ENCODE peak calls at places on chromosomes 6 and 20, in eight cellular contexts. X, C, F, W, A, S, D and P are unnamed samples.
A peak's percentile ranks its signal among the peaks of the same experiment; 100 is the strongest.

GRCh38 chr6:13488015-13488895 is 855 bp upstream of the GFOD1 start:
- DNase-seq in X (no peak), C (no peak), F (peak; percentile 67), W (peak; percentile 31), A (peak; percentile 67), S (no peak), D (peak; percentile 57), P (no peak)

GRCh38 chr6:152268846-152269442 is 368.2 kb downstream of the SYNE1 start:
- DNase-seq in X (no peak), C (no peak), F (no peak), W (no peak), A (peak; percentile 42), S (no peak), D (no peak), P (no peak)

GRCh38 chr6:168905451-168906090 is 348.1 kb downstream of the THBS2 start:
- DNase-seq in X (peak; percentile 28), C (no peak), F (no peak), W (no peak), A (peak; percentile 38), S (no peak), D (peak; percentile 39), P (no peak)

GRCh38 chr6:163062790-163063189 is 335.0 kb downstream of the PACRG start:
- DNase-seq in X (no peak), C (no peak), F (no peak), W (no peak), A (no peak), S (no peak), D (no peak), P (no peak)

GRCh38 chr20:61120595-61121515 is 131.2 kb upstream of the CDH4 start:
- DNase-seq in X (peak; percentile 11), C (peak; percentile 18), F (peak; percentile 63), W (peak; percentile 45), A (peak; percentile 59), S (no peak), D (peak; percentile 60), P (peak; percentile 60)

GRCh38 chr6:2173203-2173961 is 72.0 kb downstream of the GMDS start:
- DNase-seq in X (no peak), C (no peak), F (no peak), W (no peak), A (no peak), S (no peak), D (no peak), P (no peak)

GRCh38 chr6:127032971-127033370 is 85.5 kb upstream of the RSPO3 start:
- DNase-seq in X (no peak), C (no peak), F (no peak), W (no peak), A (no peak), S (no peak), D (no peak), P (no peak)

GRCh38 chr6:79225718-79226117 is 8.8 kb downstream of the HMGN3 start:
- DNase-seq in X (no peak), C (no peak), F (no peak), W (no peak), A (no peak), S (no peak), D (no peak), P (no peak)

GRCh38 chr20:46204594-46205205 is 86.6 kb downstream of the CD40 start:
- DNase-seq in X (no peak), C (no peak), F (no peak), W (no peak), A (no peak), S (peak; percentile 59), D (no peak), P (no peak)

GRCh38 chr6:105836379-105836778 is 249.8 kb upstream of the PRDM1 start:
- DNase-seq in X (no peak), C (no peak), F (no peak), W (no peak), A (no peak), S (no peak), D (no peak), P (no peak)

GRCh38 chr20:3059489-3059888 is 11.9 kb upstream of the OXT start:
- DNase-seq in X (no peak), C (no peak), F (no peak), W (no peak), A (no peak), S (no peak), D (no peak), P (no peak)

GRCh38 chr6:143647712-143648111 is 30.1 kb upstream of the PHACTR2 start:
- DNase-seq in X (no peak), C (no peak), F (no peak), W (no peak), A (no peak), S (no peak), D (no peak), P (no peak)

GRCh38 chr6:14026831-14027539 is 90.6 kb upstream of the CD83 start:
- DNase-seq in X (no peak), C (no peak), F (no peak), W (no peak), A (no peak), S (peak; percentile 34), D (no peak), P (no peak)

GRCh38 chr6:147869223-147869600 is 360.7 kb downstream of the SAMD5 start:
- DNase-seq in X (no peak), C (no peak), F (no peak), W (no peak), A (no peak), S (no peak), D (peak; percentile 16), P (no peak)

GRCh38 chr6:11263185-11263817 is 30.8 kb upstream of the NEDD9 start:
- DNase-seq in X (no peak), C (peak; percentile 43), F (no peak), W (no peak), A (peak; percentile 94), S (no peak), D (peak; percentile 65), P (no peak)

GRCh38 chr6:12590901-12591300 is 125.7 kb upstream of the PHACTR1 start:
- DNase-seq in X (no peak), C (no peak), F (no peak), W (no peak), A (peak; percentile 42), S (no peak), D (no peak), P (no peak)

GRCh38 chr6:126054802-126055201 is 68.5 kb downstream of the TRMT11 start:
- DNase-seq in X (no peak), C (no peak), F (no peak), W (no peak), A (peak; percentile 18), S (no peak), D (no peak), P (peak; percentile 40)

GRCh38 chr20:46331612-46332361 is 23.5 kb upstream of the CDH22 start:
- DNase-seq in X (no peak), C (no peak), F (no peak), W (no peak), A (no peak), S (no peak), D (no peak), P (no peak)

GRCh38 chr6:24910331-24910849 is 25.4 kb downstream of the RIPOR2 start:
- DNase-seq in X (peak; percentile 34), C (no peak), F (peak; percentile 70), W (no peak), A (peak; percentile 24), S (peak; percentile 31), D (no peak), P (no peak)

GRCh38 chr6:26043389-26044139 is 43.7 kb upstream of the HFE start:
- DNase-seq in X (peak; percentile 53), C (peak; percentile 96), F (peak; percentile 86), W (no peak), A (peak; percentile 99), S (no peak), D (peak; percentile 98), P (peak; percentile 66)

GRCh38 chr6:33613146-33613793 is 7.9 kb upstream of the ITPR3 start:
- DNase-seq in X (no peak), C (no peak), F (no peak), W (no peak), A (peak; percentile 43), S (no peak), D (no peak), P (no peak)

GRCh38 chr20:4102381-4102780 is 87.0 kb upstream of the RNF24 start:
- DNase-seq in X (no peak), C (no peak), F (no peak), W (no peak), A (peak; percentile 47), S (no peak), D (no peak), P (no peak)

GRCh38 chr6:124080483-124080882 is 276.8 kb downstream of the NKAIN2 start:
- DNase-seq in X (no peak), C (no peak), F (no peak), W (no peak), A (no peak), S (no peak), D (no peak), P (no peak)

GRCh38 chr6:32196682-32197616 is 4.5 kb upstream of the GPSM3 start:
- DNase-seq in X (no peak), C (no peak), F (no peak), W (no peak), A (no peak), S (no peak), D (peak; percentile 66), P (peak; percentile 47)

GRCh38 chr20:8646026-8646425 is 422.9 kb upstream of the PLCB4 start:
- DNase-seq in X (no peak), C (no peak), F (no peak), W (no peak), A (no peak), S (no peak), D (no peak), P (no peak)

GRCh38 chr6:55009114-55009513 is 162.5 kb downstream of the FAM83B start:
- DNase-seq in X (no peak), C (no peak), F (no peak), W (no peak), A (no peak), S (no peak), D (no peak), P (no peak)

GRCh38 chr20:58579819-58580492 is 64.8 kb upstream of the APCDD1L start:
- DNase-seq in X (no peak), C (no peak), F (peak; percentile 27), W (no peak), A (no peak), S (no peak), D (no peak), P (no peak)

GRCh38 chr20:32727663-32728062 is 15.6 kb downstream of the COMMD7 start:
- DNase-seq in X (no peak), C (peak; percentile 67), F (no peak), W (no peak), A (peak; percentile 90), S (no peak), D (no peak), P (no peak)

GRCh38 chr20:36845288-36845969 is 30.5 kb upstream of the TLDC2 start:
- DNase-seq in X (no peak), C (no peak), F (no peak), W (no peak), A (no peak), S (no peak), D (no peak), P (no peak)

GRCh38 chr20:31842471-31843157 is 2.8 kb downstream of the FOXS1 start:
- DNase-seq in X (no peak), C (no peak), F (no peak), W (no peak), A (peak; percentile 94), S (no peak), D (no peak), P (no peak)

GRCh38 chr6:159042003-159042823 is 2.6 kb downstream of the TAGAP start:
- DNase-seq in X (peak; percentile 70), C (peak; percentile 11), F (peak; percentile 90), W (peak; percentile 80), A (peak; percentile 75), S (peak; percentile 70), D (peak; percentile 90), P (peak; percentile 89)

GRCh38 chr20:23212011-23212410 is 125.9 kb upstream of the CD93 start:
- DNase-seq in X (no peak), C (no peak), F (no peak), W (no peak), A (no peak), S (no peak), D (no peak), P (peak; percentile 10)

GRCh38 chr20:53608071-53608455 is 14.4 kb upstream of the ZNF217 start:
- DNase-seq in X (no peak), C (no peak), F (no peak), W (no peak), A (no peak), S (no peak), D (no peak), P (no peak)

GRCh38 chr20:58875541-58876134 is 23.1 kb downstream of the GNAS start:
- DNase-seq in X (no peak), C (no peak), F (no peak), W (no peak), A (no peak), S (no peak), D (no peak), P (no peak)